ENCODE peak calls at places on chromosomes 12 and 14, in four cellular contexts. One of them, this sample, is unnamed.

GRCh38 chr14:81165188-81165587 is 55.6 kb downstream of the GTF2A1 start:
- DNase-seq in K562: no peak
- DNase-seq in GM12878: no peak
- DNase-seq in IMR-90: no peak
- DNase-seq in this sample: no peak

GRCh38 chr12:115451785-115452736 is 768.1 kb upstream of the TBX3 start:
- DNase-seq in K562: peak
- DNase-seq in GM12878: no peak
- DNase-seq in IMR-90: peak
- DNase-seq in this sample: no peak

GRCh38 chr14:67459336-67459735 is 29.2 kb downstream of the TMEM229B start:
- DNase-seq in K562: no peak
- DNase-seq in GM12878: no peak
- DNase-seq in IMR-90: no peak
- DNase-seq in this sample: no peak

GRCh38 chr12:103470664-103471063 is 25.1 kb downstream of the C12orf42 start:
- DNase-seq in K562: no peak
- DNase-seq in GM12878: no peak
- DNase-seq in IMR-90: no peak
- DNase-seq in this sample: no peak

GRCh38 chr12:131829795-131830334 is 1.7 kb downstream of the MMP17 start:
- DNase-seq in K562: no peak
- DNase-seq in GM12878: no peak
- DNase-seq in IMR-90: no peak
- DNase-seq in this sample: no peak

GRCh38 chr12:75115748-75116147 is 93.9 kb downstream of the KCNC2 start:
- DNase-seq in K562: no peak
- DNase-seq in GM12878: no peak
- DNase-seq in IMR-90: no peak
- DNase-seq in this sample: no peak

GRCh38 chr12:93127582-93128331 is 198.7 kb upstream of the EEA1 start:
- DNase-seq in K562: peak
- DNase-seq in GM12878: no peak
- DNase-seq in IMR-90: peak
- DNase-seq in this sample: no peak

GRCh38 chr12:6635375-6635855 is 344 bp downstream of the LPAR5 start:
- DNase-seq in K562: no peak
- DNase-seq in GM12878: no peak
- DNase-seq in IMR-90: no peak
- DNase-seq in this sample: no peak

GRCh38 chr12:46677749-46678148 is 148.0 kb downstream of the SLC38A4 start:
- DNase-seq in K562: peak
- DNase-seq in GM12878: no peak
- DNase-seq in IMR-90: peak
- DNase-seq in this sample: peak

GRCh38 chr12:14410841-14411569 is 45.5 kb downstream of the ATF7IP start:
- DNase-seq in K562: no peak
- DNase-seq in GM12878: no peak
- DNase-seq in IMR-90: no peak
- DNase-seq in this sample: peak

DNA sequence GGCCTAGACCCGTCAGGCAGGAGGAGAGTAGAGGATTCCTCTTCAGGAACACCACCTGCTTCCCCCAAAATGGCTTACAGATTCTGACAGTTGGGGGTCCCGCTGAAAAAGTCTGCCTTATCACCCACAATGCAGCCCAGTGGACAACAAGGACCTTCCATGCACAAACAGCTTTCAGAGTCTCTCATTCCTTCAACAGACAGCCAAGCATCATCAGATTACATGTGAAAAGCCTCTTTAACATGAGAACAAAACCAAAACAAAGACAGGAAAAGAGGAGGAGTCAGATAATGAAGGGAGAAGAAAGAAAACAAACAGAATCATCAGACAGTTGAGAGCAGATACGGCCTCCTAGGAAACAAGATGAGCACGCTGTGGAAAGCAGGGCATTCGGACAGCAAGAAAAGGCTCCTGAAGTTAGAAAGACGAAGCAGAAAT is 18.3 kb downstream of the KCTD10 start:
- DNase-seq in K562: no peak
- DNase-seq in GM12878: no peak
- DNase-seq in IMR-90: peak
- DNase-seq in this sample: peak
- TF ChIP-seq FOS in K562: no peak
- TF ChIP-seq FOS in GM12878: no peak
- TF ChIP-seq FOS in IMR-90: no peak
- TF ChIP-seq FOS in this sample: no peak

GRCh38 chr12:64392221-64392620 is 1.7 kb upstream of the C12orf56 start:
- DNase-seq in K562: no peak
- DNase-seq in GM12878: no peak
- DNase-seq in IMR-90: peak
- DNase-seq in this sample: peak

GRCh38 chr12:64387201-64387816 is 3.2 kb downstream of the C12orf56 start:
- DNase-seq in K562: no peak
- DNase-seq in GM12878: no peak
- DNase-seq in IMR-90: no peak
- DNase-seq in this sample: no peak

GRCh38 chr12:64385468-64385867 is 5.1 kb downstream of the C12orf56 start:
- DNase-seq in K562: no peak
- DNase-seq in GM12878: no peak
- DNase-seq in IMR-90: peak
- DNase-seq in this sample: no peak

GRCh38 chr12:64390275-64390851 is at the start of gene C12orf56:
- DNase-seq in K562: no peak
- DNase-seq in GM12878: no peak
- DNase-seq in IMR-90: no peak
- DNase-seq in this sample: peak

DNA sequence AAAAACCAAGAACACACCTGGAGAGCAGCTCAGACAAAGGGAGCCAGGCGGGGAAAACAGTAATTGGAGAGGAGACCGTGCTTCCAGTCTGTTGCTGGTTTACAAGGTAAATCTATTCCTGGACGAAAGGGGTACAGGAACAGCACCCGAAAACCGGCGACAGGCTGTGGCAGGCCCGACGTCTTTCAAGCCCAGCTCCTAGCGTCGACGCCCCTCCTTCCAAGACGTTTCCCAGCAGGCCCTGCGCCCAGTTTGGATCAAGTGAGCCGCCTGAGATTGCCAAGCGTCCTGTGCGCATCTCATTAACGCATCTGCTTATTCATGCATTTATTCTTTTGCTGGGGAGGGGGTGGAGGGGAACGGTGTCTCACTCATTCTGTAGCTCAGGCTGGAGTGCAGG is 1.4 kb downstream of the C12orf56 start:
- DNase-seq in K562: no peak
- DNase-seq in GM12878: no peak
- DNase-seq in IMR-90: no peak
- DNase-seq in this sample: no peak
- TF ChIP-seq FOS in K562: no peak
- TF ChIP-seq FOS in GM12878: no peak
- TF ChIP-seq FOS in IMR-90: no peak
- TF ChIP-seq FOS in this sample: no peak

DNA sequence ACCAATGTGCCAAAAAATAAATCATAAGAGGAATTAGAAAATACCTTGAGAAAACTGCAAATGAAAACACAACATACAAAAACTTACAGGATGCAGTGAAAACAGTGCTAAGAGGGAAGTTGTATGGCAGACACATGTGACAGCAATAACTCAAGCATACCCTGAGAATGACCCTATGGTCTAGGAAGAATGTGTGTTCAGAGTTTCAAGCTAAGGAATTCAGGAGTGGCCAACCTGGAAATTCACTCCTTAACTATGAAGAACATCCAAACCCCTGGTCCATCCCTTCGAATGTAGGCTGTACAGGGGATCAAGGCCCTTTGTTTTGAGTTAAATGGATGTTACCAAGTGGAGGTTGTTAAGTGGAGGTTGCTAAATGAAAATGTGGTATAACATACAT is 16.7 kb upstream of the TTC9 start:
- DNase-seq in K562: no peak
- DNase-seq in GM12878: no peak
- DNase-seq in IMR-90: no peak
- DNase-seq in this sample: no peak
- TF ChIP-seq FOS in K562: no peak
- TF ChIP-seq FOS in GM12878: no peak
- TF ChIP-seq FOS in IMR-90: no peak
- TF ChIP-seq FOS in this sample: no peak

GRCh38 chr12:15787801-15788200 is 1.4 kb downstream of the EPS8 start:
- DNase-seq in K562: no peak
- DNase-seq in GM12878: no peak
- DNase-seq in IMR-90: no peak
- DNase-seq in this sample: no peak

GRCh38 chr12:15794196-15794595 is 5.0 kb upstream of the EPS8 start:
- DNase-seq in K562: no peak
- DNase-seq in GM12878: no peak
- DNase-seq in IMR-90: no peak
- DNase-seq in this sample: no peak

GRCh38 chr12:15794836-15795235 is 5.6 kb upstream of the EPS8 start:
- DNase-seq in K562: no peak
- DNase-seq in GM12878: no peak
- DNase-seq in IMR-90: no peak
- DNase-seq in this sample: no peak

GRCh38 chr12:15788266-15789214 is 648 bp downstream of the EPS8 start:
- DNase-seq in K562: peak
- DNase-seq in GM12878: peak
- DNase-seq in IMR-90: peak
- DNase-seq in this sample: peak

DNA sequence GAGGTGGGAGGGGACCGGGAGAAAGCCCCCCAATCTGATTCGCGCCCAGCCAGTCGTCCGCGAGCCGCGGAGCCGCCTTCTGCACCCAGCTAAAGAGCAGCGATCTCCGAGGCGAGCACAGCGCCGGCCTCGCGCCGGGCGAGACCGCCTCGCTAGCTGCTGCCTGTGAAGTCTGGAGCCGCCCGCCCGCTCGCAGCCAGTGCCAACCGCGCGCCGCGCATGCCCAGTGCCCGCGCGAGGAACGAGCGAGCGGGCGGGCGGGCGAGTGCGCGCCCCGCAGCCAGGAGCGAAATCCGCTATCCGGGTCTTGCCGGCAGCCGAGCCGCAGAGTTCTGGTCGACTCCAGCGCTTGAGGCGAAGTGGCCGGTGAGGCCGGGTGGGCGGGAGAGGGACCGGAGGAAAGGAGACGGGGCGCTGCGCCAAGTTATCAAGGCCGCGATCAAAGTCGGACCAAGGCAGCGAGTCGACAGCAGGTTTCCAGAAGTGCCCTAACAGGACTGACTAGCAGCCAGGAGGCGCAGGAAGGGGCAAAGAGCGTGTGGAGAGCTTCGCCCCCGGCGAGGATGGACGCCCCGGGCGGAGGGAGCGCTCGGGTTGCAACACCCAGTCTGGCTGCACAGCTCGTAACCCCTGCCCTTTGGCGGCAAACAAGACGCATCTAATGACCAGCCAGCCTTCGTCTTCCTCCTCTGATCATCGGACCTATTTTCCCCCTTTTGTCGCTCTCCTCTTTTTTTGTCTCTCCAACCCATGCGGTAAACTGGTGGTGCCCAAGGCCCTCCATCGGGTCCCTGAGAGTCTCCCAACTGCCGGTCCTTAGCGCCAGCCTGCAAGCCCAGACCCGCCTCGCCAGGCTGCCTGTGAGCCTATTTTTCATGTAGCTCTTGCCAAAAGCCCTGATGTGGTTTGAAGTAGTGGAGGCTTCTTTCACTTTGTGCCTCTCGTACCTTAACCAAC is at the start of gene EPS8:
- DNase-seq in K562: no peak
- DNase-seq in GM12878: peak
- DNase-seq in IMR-90: peak
- DNase-seq in this sample: peak
- TF ChIP-seq FOS in K562: no peak
- TF ChIP-seq FOS in GM12878: no peak
- TF ChIP-seq FOS in IMR-90: no peak
- TF ChIP-seq FOS in this sample: peak

GRCh38 chr12:127209318-127209717 is 1057.7 kb upstream of the TMEM132C start:
- DNase-seq in K562: no peak
- DNase-seq in GM12878: no peak
- DNase-seq in IMR-90: no peak
- DNase-seq in this sample: no peak

GRCh38 chr12:127214196-127214595 is 1052.8 kb upstream of the TMEM132C start:
- DNase-seq in K562: no peak
- DNase-seq in GM12878: no peak
- DNase-seq in IMR-90: no peak
- DNase-seq in this sample: no peak
- TF ChIP-seq FOS in K562: no peak
- TF ChIP-seq FOS in GM12878: no peak
- TF ChIP-seq FOS in IMR-90: no peak
- TF ChIP-seq FOS in this sample: no peak

DNA sequence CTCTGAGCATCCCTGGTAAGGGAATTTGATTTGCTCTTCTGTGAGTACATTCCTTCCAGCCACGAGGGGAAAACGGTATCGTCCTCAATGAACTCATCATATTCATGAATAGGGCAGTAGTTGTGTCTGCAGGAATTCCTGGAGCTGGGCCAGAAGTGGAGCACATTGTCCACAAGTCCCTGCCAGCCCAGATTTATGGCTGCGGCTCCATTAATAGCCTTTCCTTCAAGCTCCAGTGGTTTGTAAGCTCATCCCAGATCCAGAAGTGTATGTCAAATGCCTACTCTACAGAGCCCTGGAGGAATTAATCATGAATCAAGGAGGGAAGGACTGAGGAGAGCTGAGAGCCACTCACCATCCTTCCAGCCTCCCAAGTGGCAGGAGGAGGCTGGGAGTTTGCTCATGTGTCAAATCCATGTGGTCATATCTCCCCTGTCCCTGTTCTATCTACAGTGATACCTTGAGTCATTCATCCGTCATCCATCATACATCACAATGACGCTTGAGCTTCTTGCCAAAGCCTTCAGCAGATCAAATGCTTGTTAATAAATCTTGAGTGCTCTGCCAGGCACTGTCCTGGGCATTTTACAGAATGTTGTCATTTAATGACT is 65.5 kb downstream of the SVOP start:
- DNase-seq in K562: no peak
- DNase-seq in GM12878: no peak
- DNase-seq in IMR-90: no peak
- DNase-seq in this sample: peak
- TF ChIP-seq FOS in K562: no peak
- TF ChIP-seq FOS in GM12878: no peak
- TF ChIP-seq FOS in IMR-90: no peak
- TF ChIP-seq FOS in this sample: no peak

This sample was measured in endothelial cell of umbilical vein.